ENCODE peak calls at places on chromosomes 7 and 10, in five cellular contexts. Q is CD4-positive, CD25-positive, alpha-beta regulatory T cell; C is adrenal gland; L is heart right ventricle; R is neuronal stem cell. T is an unnamed sample.

GRCh38 chr7:82036146-82036886 is 266.5 kb upstream of the HGF start:
- DNase-seq in R (no peak), L (no peak), Q (no peak), C (no peak), T (no peak)

GRCh38 chr7:48643420-48644013 is 280.8 kb upstream of the CDC14C start:
- DNase-seq in R (no peak), Q (no peak), L (no peak), C (no peak), T (no peak)

GRCh38 chr10:22386396-22386928 is 41.2 kb downstream of the SPAG6 start:
- DNase-seq in R (no peak), C (no peak), L (no peak), Q (no peak), T (no peak)

GRCh38 chr10:6507311-6507710 is 72.8 kb downstream of the PRKCQ start:
- DNase-seq in R (no peak), C (no peak), L (no peak), Q (no peak), T (no peak)

GRCh38 chr10:71638087-71638576 is 81.4 kb downstream of the C10orf105 start:
- DNase-seq in Q (no peak), L (no peak), C (peak; percentile 33), R (no peak), T (no peak)

GRCh38 chr7:41656357-41656756 is 46.5 kb downstream of the INHBA start:
- DNase-seq in R (no peak), Q (no peak), L (no peak), C (no peak), T (no peak)

GRCh38 chr10:91974960-91975359 is 51.4 kb downstream of the BTAF1 start:
- DNase-seq in L (no peak), C (no peak), Q (no peak), R (no peak), T (no peak)

GRCh38 chr10:114801411-114801813 is 20.2 kb upstream of the FHIP2A start:
- DNase-seq in R (no peak), L (no peak), Q (no peak), C (no peak), T (peak; percentile 79)

GRCh38 chr10:61411651-61412050 is 41.5 kb downstream of the TMEM26 start:
- DNase-seq in Q (no peak), L (no peak), R (no peak), C (no peak), T (no peak)

GRCh38 chr7:120180221-120180620 is 92.8 kb upstream of the KCND2 start:
- DNase-seq in R (no peak), Q (no peak), L (no peak), C (no peak), T (no peak)

GRCh38 chr10:61319550-61320256 is 133.5 kb downstream of the TMEM26 start:
- DNase-seq in R (no peak), Q (no peak), L (no peak), C (no peak), T (no peak)

GRCh38 chr7:143331179-143331825 is 15.4 kb downstream of the CLCN1 start:
- DNase-seq in C (no peak), Q (no peak), L (no peak), R (no peak), T (no peak)

GRCh38 chr7:69430502-69431145 is 167.7 kb upstream of the AUTS2 start:
- DNase-seq in Q (no peak), L (peak; percentile 43), C (peak; percentile 31), R (no peak), T (no peak)

GRCh38 chr10:114518401-114519305 is 114.4 kb upstream of the AFAP1L2 start:
- DNase-seq in Q (no peak), L (no peak), R (no peak), C (no peak), T (no peak)

GRCh38 chr10:62131724-62132123 is 136.9 kb downstream of the RTKN2 start:
- DNase-seq in Q (no peak), L (no peak), C (no peak), R (no peak), T (no peak)

GRCh38 chr7:20440472-20441105 is 109.9 kb downstream of the ITGB8 start:
- DNase-seq in C (peak; percentile 51), R (peak; percentile 27), L (peak; percentile 37), Q (no peak), T (peak; percentile 5)

GRCh38 chr7:51995780-51996179 is 679.2 kb upstream of the COBL start:
- DNase-seq in C (no peak), Q (no peak), L (no peak), R (no peak), T (no peak)

GRCh38 chr10:117005454-117006055 is 568 bp upstream of the SHTN1 start:
- DNase-seq in R (peak; percentile 26), C (peak; percentile 34), Q (no peak), L (no peak), T (no peak)

GRCh38 chr7:107171496-107171895 is 2.7 kb downstream of the HBP1 start:
- DNase-seq in L (no peak), R (no peak), Q (no peak), C (no peak), T (no peak)

GRCh38 chr7:107170051-107170661 is 1.4 kb downstream of the HBP1 start:
- DNase-seq in Q (no peak), L (no peak), R (no peak), C (no peak), T (no peak)

GRCh38 chr7:107172318-107173032 is 3.7 kb downstream of the HBP1 start:
- DNase-seq in L (no peak), R (no peak), Q (no peak), C (no peak), T (no peak)

GRCh38 chr7:107173691-107174406 is 5.0 kb downstream of the HBP1 start:
- DNase-seq in R (no peak), C (no peak), L (no peak), Q (no peak), T (no peak)

GRCh38 chr7:107173191-107173590 is 4.4 kb downstream of the HBP1 start:
- DNase-seq in Q (no peak), L (no peak), R (no peak), C (no peak), T (no peak)
- H3K4me1 ChIP-seq in Q (peaks cover 60% of the 10 kb centered on the region), L (peaks cover 66% of the 10 kb centered on the region), R (peaks cover 3% of the 10 kb centered on the region), C (peaks cover 53% of the 10 kb centered on the region), T (peaks cover 12% of the 10 kb centered on the region)

GRCh38 chr7:27601217-27601616 is 61.5 kb downstream of the HIBADH start:
- DNase-seq in L (no peak), Q (no peak), C (no peak), R (no peak), T (no peak)
- H3K4me1 ChIP-seq in L (no peaks in the 10 kb centered on the region), Q (no peaks in the 10 kb centered on the region), C (no peaks in the 10 kb centered on the region), R (peaks cover 3% of the 10 kb centered on the region), T (no peaks in the 10 kb centered on the region)

GRCh38 chr10:96641896-96642295 is 55.1 kb upstream of the TM9SF3 start:
- DNase-seq in C (peak; percentile 59), R (no peak), L (no peak), Q (no peak), T (no peak)
- H3K4me1 ChIP-seq in C (no peaks in the 10 kb centered on the region), R (no peaks in the 10 kb centered on the region), L (peaks cover 23% of the 10 kb centered on the region), Q (no peaks in the 10 kb centered on the region), T (no peaks in the 10 kb centered on the region)

GRCh38 chr7:116539879-116540278 is 15.0 kb downstream of the CAV1 start:
- DNase-seq in C (no peak), L (no peak), Q (no peak), R (no peak), T (no peak)

GRCh38 chr7:116542618-116543017 is 17.8 kb downstream of the CAV1 start:
- DNase-seq in C (no peak), L (no peak), R (no peak), Q (no peak), T (no peak)

GRCh38 chr7:116541951-116542350 is 17.1 kb downstream of the CAV1 start:
- DNase-seq in L (no peak), Q (no peak), R (no peak), C (no peak), T (no peak)

GRCh38 chr7:116538138-116538537 is 13.3 kb downstream of the CAV1 start:
- DNase-seq in L (no peak), R (no peak), Q (no peak), C (no peak), T (no peak)

GRCh38 chr7:116540743-116541142 is 15.9 kb downstream of the CAV1 start:
- DNase-seq in R (no peak), C (no peak), Q (no peak), L (no peak), T (no peak)
- H3K4me1 ChIP-seq in R (no peaks in the 10 kb centered on the region), C (no peaks in the 10 kb centered on the region), Q (no peaks in the 10 kb centered on the region), L (peaks cover 69% of the 10 kb centered on the region), T (no peaks in the 10 kb centered on the region)

GRCh38 chr10:88226027-88226690 is 357.0 kb downstream of the RNLS start:
- DNase-seq in L (no peak), R (no peak), Q (no peak), C (no peak), T (no peak)
- H3K4me1 ChIP-seq in L (peaks cover 31% of the 10 kb centered on the region), R (peaks cover 4% of the 10 kb centered on the region), Q (no peaks in the 10 kb centered on the region), C (peaks cover 15% of the 10 kb centered on the region), T (no peaks in the 10 kb centered on the region)

GRCh38 chr10:1126461-1126860 is 70.3 kb downstream of the WDR37 start:
- DNase-seq in R (no peak), Q (no peak), L (no peak), C (no peak), T (no peak)
- H3K4me1 ChIP-seq in R (peaks cover 4% of the 10 kb centered on the region), Q (no peaks in the 10 kb centered on the region), L (peaks cover 9% of the 10 kb centered on the region), C (peaks cover 7% of the 10 kb centered on the region), T (peaks cover 6% of the 10 kb centered on the region)